ENCODE peak calls at places on chromosomes 13 and 19, in ten cellular contexts. M is stomach, B is prostate gland, A is thyroid gland, R is GM12878, K is Peyer's patch, V is breast epithelium, H is suprapubic skin, T is testis, C is tibial nerve. W is an unnamed sample. For H3K27me3, the result is how much of the 10 kb centered on the place peaks cover.

GRCh38 chr13:32829676-32830091 is 186.5 kb upstream of the KL start:
- DNase-seq in V (no peak), R (no peak), K (no peak), H (no peak), M (no peak), C (no peak), A (no peak), T (no peak), B (no peak), W (no peak)

GRCh38 chr13:32316030-32316344 is 679 bp downstream of the BRCA2 start:
- DNase-seq in B (no peak), H (no peak), C (no peak), A (no peak), M (peak), K (no peak), V (no peak), T (no peak), R (peak), W (no peak)

GRCh38 chr19:4597278-4597974 is 37.9 kb upstream of the SEMA6B start:
- DNase-seq in V (no peak), K (no peak), B (no peak), A (no peak), R (no peak), H (no peak), C (no peak), M (no peak), T (no peak), W (no peak)

GRCh38 chr13:85586422-85586831 is 212.8 kb downstream of the SLITRK6 start:
- DNase-seq in C (no peak), T (no peak), H (no peak), V (no peak), M (no peak), B (no peak), R (no peak), A (no peak), K (no peak), W (no peak)

GRCh38 chr13:79937311-79938243 is 403.3 kb downstream of the SPRY2 start:
- DNase-seq in H (no peak), K (no peak), C (no peak), B (no peak), R (no peak), V (no peak), T (no peak), M (no peak), A (no peak), W (no peak)

GRCh38 chr13:39485314-39485700 is 117.7 kb downstream of the LHFPL6 start:
- DNase-seq in V (no peak), H (no peak), A (no peak), K (no peak), C (no peak), M (no peak), T (no peak), B (no peak), R (no peak), W (no peak)

GRCh38 chr19:23787106-23787505 is 28.4 kb upstream of the ZNF681 start:
- DNase-seq in R (no peak), T (no peak), B (no peak), K (no peak), H (no peak), M (no peak), C (no peak), V (no peak), A (no peak), W (no peak)

GRCh38 chr13:20461860-20462532 is 63.7 kb downstream of the CRYL1 start:
- DNase-seq in T (no peak), A (no peak), M (no peak), C (no peak), H (no peak), V (no peak), B (no peak), R (no peak), K (no peak), W (no peak)

GRCh38 chr13:24511019-24511823 is 1.4 kb downstream of the PARP4 start:
- DNase-seq in R (peak), B (no peak), K (peak), M (peak), V (peak), H (no peak), T (no peak), C (peak), A (peak), W (peak)

GRCh38 chr19:3527250-3527910 is 11.6 kb upstream of the TEKTIP1 start:
- DNase-seq in K (no peak), V (no peak), B (no peak), H (no peak), M (no peak), C (no peak), R (no peak), A (no peak), T (no peak), W (no peak)

GRCh38 chr13:53201454-53202225 is 173.0 kb downstream of the OLFM4 start:
- DNase-seq in A (peak), H (no peak), T (peak), R (no peak), B (no peak), C (no peak), V (no peak), K (peak), M (no peak), W (peak)

GRCh38 chr19:40253611-40254092 is 27.2 kb upstream of the CCNP start:
- DNase-seq in A (peak), R (no peak), T (no peak), C (no peak), K (no peak), M (no peak), H (no peak), B (peak), V (no peak), W (no peak)

GRCh38 chr13:51628059-51628852 is 44.0 kb downstream of the WDFY2 start:
- DNase-seq in C (no peak), R (no peak), T (no peak), M (no peak), V (no peak), K (no peak), H (no peak), A (no peak), B (no peak), W (no peak)

GRCh38 chr19:50433201-50434180 is 799 bp downstream of the MYBPC2 start:
- DNase-seq in T (no peak), C (no peak), V (no peak), B (no peak), M (no peak), R (no peak), K (no peak), A (no peak), H (no peak), W (no peak)

GRCh38 chr19:50431343-50432220 is 1.1 kb upstream of the MYBPC2 start:
- DNase-seq in B (peak), T (peak), H (peak), R (peak), A (peak), M (peak), V (peak), K (peak), C (peak), W (peak)

GRCh38 chr19:50432658-50433057 is at the start of gene MYBPC2:
- DNase-seq in H (no peak), M (peak), B (no peak), R (no peak), A (peak), C (no peak), K (no peak), V (no peak), T (no peak), W (no peak)

GRCh38 chr19:50430888-50431342 is 1.8 kb upstream of the MYBPC2 start:
- DNase-seq in C (no peak), H (no peak), R (no peak), K (peak), T (no peak), V (no peak), A (no peak), M (no peak), B (no peak), W (no peak)

DNA sequence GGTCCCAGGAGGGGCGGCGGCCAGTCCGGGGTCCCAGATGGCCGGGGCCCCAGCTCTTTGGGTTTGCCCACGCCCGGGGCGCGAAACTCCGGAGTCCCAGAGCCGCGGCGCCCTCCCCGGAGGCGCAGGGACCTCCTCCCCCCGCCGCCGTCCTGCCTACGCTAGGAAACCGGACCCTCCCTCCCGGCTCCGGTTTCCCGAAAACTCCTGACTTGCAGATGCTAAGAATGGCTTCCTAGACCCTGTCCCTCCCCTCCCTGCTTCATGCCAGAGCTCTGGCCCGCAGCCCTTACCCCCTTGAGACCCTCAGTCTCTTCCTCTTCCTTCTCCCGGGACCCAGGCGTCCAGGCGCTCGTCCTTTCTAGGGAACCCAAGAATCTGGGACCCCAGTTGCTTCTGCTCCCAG is 468 bp upstream of the MYBPC2 start:
- DNase-seq in B (no peak), K (no peak), H (no peak), T (no peak), A (peak), C (no peak), M (no peak), V (no peak), R (no peak), W (no peak)
- H3K27me3 ChIP-seq in B (under half), K (under half), H (under half), T (under half), A (under half), C (under half), M (half or more), V (under half), R (under half), W (under half)

GRCh38 chr19:14114439-14114838 is 3.1 kb downstream of the PRKACA start:
- DNase-seq in M (no peak), C (no peak), R (no peak), A (no peak), H (no peak), V (no peak), K (no peak), B (no peak), T (no peak), W (no peak)

GRCh38 chr19:14112051-14112808 is 5.3 kb downstream of the PRKACA start:
- DNase-seq in M (no peak), H (peak), B (no peak), R (no peak), K (no peak), V (no peak), T (peak), C (no peak), A (no peak), W (no peak)

GRCh38 chr19:14113762-14114414 is 3.7 kb downstream of the PRKACA start:
- DNase-seq in R (no peak), H (no peak), A (no peak), T (peak), M (no peak), K (peak), B (no peak), C (no peak), V (no peak), W (no peak)

GRCh38 chr19:14111486-14111885 is 6.1 kb downstream of the PRKACA start:
- DNase-seq in V (no peak), H (no peak), M (no peak), A (no peak), R (no peak), C (no peak), B (no peak), K (no peak), T (no peak), W (no peak)

DNA sequence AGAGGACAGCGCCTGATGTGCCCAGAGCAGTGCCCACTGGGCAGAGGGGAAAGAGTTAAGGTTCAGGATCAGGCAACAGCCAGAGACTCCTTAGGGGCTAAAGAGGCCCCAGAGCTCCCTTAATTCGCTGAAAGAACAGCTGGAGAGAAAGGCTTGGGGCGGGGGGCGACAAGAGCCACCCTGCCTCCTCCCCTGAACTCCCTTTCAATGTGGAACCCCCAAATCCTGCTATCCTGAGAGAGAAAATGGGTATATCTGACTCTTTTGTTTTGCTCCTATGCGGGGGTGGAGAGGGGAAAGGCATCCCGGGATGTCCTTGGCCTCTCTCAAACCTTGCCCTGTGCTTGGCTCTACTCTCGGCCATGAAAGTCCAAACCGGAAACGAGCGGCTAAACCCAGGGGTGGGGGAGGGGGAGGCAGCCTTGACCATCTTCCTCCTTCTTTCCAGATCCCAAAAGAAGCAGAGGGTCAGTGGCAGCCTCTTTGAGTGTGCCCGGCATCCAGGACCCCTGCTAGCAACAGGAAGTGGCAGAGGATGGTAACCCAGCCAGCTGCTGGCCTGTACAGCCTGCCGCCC is 4.7 kb downstream of the PRKACA start:
- DNase-seq in C (peak), T (peak), A (no peak), R (no peak), M (no peak), B (no peak), V (no peak), H (peak), K (no peak), W (peak)
- H3K4me3 ChIP-seq in C (peak), T (peak), A (no peak), R (no peak), M (peak), B (no peak), V (peak), H (peak), K (peak), W (no peak)

GRCh38 chr13:36999054-36999927 is at the start of gene ALG5:
- DNase-seq in A (peak), H (peak), B (peak), T (peak), C (peak), K (peak), R (peak), M (peak), V (peak), W (peak)
- TF ChIP-seq POLR2A in A (peak), H (no peak), B (peak), T (no peak), C (no peak), K (peak), R (peak), M (no peak), V (no peak), W (peak)

GRCh38 chr13:113043931-113044330 is 61.7 kb upstream of the F7 start:
- DNase-seq in C (no peak), T (no peak), A (no peak), K (no peak), M (no peak), V (no peak), R (no peak), H (no peak), B (no peak), W (no peak)
- H3K27me3 ChIP-seq in C (under half), T (under half), A (under half), K (under half), M (under half), V (under half), R (under half), H (under half), B (under half), W (under half)

GRCh38 chr13:100392709-100393630 is 195.6 kb downstream of the GGACT start:
- DNase-seq in B (no peak), H (peak), C (peak), M (peak), A (peak), R (peak), V (peak), T (peak), K (peak), W (peak)

GRCh38 chr13:100397627-100398026 is 191.0 kb downstream of the GGACT start:
- DNase-seq in H (no peak), M (no peak), R (no peak), B (no peak), K (no peak), V (no peak), A (no peak), T (no peak), C (no peak), W (no peak)

GRCh38 chr13:100395698-100396373 is 192.8 kb downstream of the GGACT start:
- DNase-seq in B (no peak), V (no peak), M (no peak), R (no peak), K (no peak), H (no peak), T (no peak), C (no peak), A (no peak), W (no peak)

GRCh38 chr13:100396771-100397170 is 191.8 kb downstream of the GGACT start:
- DNase-seq in K (no peak), H (no peak), V (no peak), C (no peak), T (no peak), B (no peak), A (no peak), R (no peak), M (no peak), W (no peak)

GRCh38 chr13:100394005-100394695 is 194.4 kb downstream of the GGACT start:
- DNase-seq in H (no peak), R (peak), A (no peak), T (no peak), M (no peak), B (no peak), V (no peak), C (peak), K (no peak), W (no peak)
- H3K4me3 ChIP-seq in H (no peak), R (no peak), A (no peak), T (no peak), M (no peak), B (no peak), V (no peak), C (no peak), K (no peak), W (no peak)

GRCh38 chr13:48070942-48071341 is 24.0 kb downstream of the MED4 start:
- DNase-seq in V (no peak), C (no peak), A (no peak), B (no peak), K (no peak), T (no peak), R (no peak), H (no peak), M (no peak), W (no peak)

GRCh38 chr13:48074006-48074405 is 20.9 kb downstream of the MED4 start:
- DNase-seq in M (no peak), K (no peak), T (no peak), V (no peak), R (no peak), H (no peak), A (no peak), C (no peak), B (no peak), W (no peak)

GRCh38 chr13:48069573-48069972 is 25.3 kb downstream of the MED4 start:
- DNase-seq in V (no peak), T (no peak), R (no peak), M (no peak), K (no peak), B (no peak), C (no peak), H (no peak), A (no peak), W (no peak)

GRCh38 chr13:48072304-48072703 is 22.6 kb downstream of the MED4 start:
- DNase-seq in M (no peak), T (no peak), A (no peak), R (no peak), C (no peak), V (no peak), K (no peak), H (no peak), B (no peak), W (no peak)

DNA sequence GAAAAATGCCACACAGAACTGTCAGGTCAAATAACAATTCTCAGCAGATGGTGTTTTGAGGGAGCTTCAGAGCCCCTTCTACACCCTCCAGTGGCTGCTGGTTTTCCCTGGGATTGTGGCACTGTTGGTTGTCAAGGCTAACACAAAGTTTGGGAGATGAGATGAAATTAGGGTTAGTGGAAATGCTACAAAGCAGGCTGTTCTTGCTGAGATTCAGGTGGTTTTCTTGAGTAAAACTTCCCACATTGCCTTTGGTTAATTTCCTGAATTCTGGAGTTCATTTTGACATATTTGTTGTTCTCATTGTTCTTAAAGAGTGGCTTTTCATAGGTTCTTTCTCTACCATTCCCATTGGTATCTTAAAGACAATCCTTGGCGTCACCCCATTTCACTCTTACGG is 22.1 kb downstream of the MED4 start:
- DNase-seq in H (no peak), B (no peak), R (no peak), A (no peak), C (no peak), V (no peak), K (no peak), M (no peak), T (no peak), W (no peak)
- TF ChIP-seq POLR2A in H (no peak), B (no peak), R (no peak), A (no peak), C (no peak), V (no peak), K (no peak), M (no peak), T (no peak), W (no peak)

DNA sequence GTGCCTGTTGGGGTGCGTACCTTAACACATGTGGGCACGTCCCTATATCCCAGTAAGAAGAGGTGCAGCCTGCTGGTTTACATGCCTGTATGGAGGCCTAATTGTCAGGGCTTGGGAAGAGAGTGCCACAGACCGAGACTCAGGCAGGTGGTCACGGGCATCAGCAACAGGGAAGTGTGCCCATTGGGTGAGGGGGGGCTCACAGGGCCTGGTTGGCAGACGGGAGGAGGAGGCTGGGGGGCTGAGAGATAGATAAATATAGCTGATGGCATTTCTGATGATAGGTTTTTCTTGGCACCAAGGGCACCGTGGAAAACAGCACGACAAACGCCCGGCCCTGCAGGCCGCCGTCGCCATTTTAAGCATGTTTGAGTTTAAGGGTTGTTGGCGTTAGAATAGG is 37.6 kb downstream of the NFIX start:
- DNase-seq in R (no peak), V (no peak), B (no peak), C (no peak), H (no peak), M (no peak), K (no peak), T (no peak), A (no peak), W (no peak)
- H3K27me3 ChIP-seq in R (under half), V (under half), B (under half), C (under half), H (under half), M (under half), K (under half), T (under half), A (under half), W (under half)

GRCh38 chr13:21465710-21466160 is 6.6 kb upstream of the ZDHHC20 start:
- DNase-seq in A (no peak), V (no peak), C (no peak), M (peak), T (no peak), K (no peak), B (no peak), H (no peak), R (no peak), W (peak)
- H3K4me3 ChIP-seq in A (no peak), V (no peak), C (no peak), M (no peak), T (no peak), K (no peak), B (no peak), H (no peak), R (no peak), W (no peak)

DNA sequence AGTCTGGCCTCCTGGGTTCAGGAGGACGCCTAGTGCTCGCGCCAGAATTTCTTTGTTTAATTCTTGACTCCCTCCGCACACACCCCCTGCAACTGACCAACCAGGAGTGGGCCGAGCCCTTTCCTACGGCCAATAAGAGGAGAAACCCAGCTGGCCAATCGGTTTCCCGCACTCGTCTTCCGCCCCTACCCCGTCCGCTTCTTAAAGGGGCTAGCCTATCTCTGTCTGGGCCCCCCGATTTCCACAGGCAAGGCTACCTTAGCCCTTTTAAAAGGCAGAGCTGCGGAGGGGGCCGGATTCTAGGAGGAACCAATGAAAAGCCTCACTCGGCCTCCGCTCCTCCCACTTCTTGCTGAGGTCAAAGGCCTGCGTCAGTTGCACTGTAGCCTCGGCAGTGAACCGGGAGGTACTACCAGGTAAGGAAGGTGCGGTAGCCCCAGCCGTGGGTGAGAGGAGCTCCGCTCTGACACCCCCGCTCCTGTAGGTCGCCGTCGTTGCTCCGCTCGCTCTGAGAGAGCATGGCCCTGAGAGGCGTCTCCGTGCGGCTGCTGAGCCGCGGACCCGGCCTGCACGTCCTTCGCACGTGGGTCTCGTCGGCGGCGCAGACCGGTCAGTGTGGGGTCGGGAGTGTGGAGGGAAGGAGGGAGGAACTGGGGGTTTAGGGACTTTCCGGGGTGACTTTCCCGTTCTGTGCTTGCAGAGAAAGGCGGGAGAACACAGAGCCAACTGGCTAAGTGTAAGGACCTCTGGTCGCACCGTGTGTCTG is at the start of gene GCDH:
- DNase-seq in A (peak), V (peak), T (peak), B (peak), C (peak), K (peak), M (peak), R (peak), H (peak), W (peak)
- TF ChIP-seq POLR2A in A (peak), V (peak), T (no peak), B (peak), C (no peak), K (peak), M (peak), R (peak), H (no peak), W (peak)